ENCODE peak calls at places on chromosome 22, in seven cellular contexts. I is vagina, J is endothelial cell of umbilical vein, H is HepG2, Q is esophagus muscularis mucosa, P is transverse colon, X is stomach. A is an unnamed sample.

GRCh38 chr22:19149047-19149883 is 827 bp downstream of the GSC2 start:
- DNase-seq in I (no peak), J (no peak), H (no peak), Q (no peak), P (no peak), X (no peak), A (no peak)

GRCh38 chr22:40007826-40008710 is 13.3 kb downstream of the FAM83F start:
- DNase-seq in I (no peak), J (no peak), H (no peak), Q (no peak), P (no peak), X (no peak), A (no peak)

GRCh38 chr22:19992481-19992911 is 24.1 kb downstream of the ARVCF start:
- DNase-seq in I (no peak), J (no peak), H (no peak), Q (no peak), P (no peak), X (no peak), A (no peak)

GRCh38 chr22:38312261-38312800 is 4.9 kb downstream of the CSNK1E start:
- DNase-seq in I (no peak), J (no peak), H (no peak), Q (no peak), P (no peak), X (no peak), A (peak; percentile 45)

GRCh38 chr22:19477321-19478085 is 1.5 kb downstream of the UFD1 start:
- DNase-seq in I (no peak), J (peak; percentile 49), H (peak; percentile 7), Q (no peak), P (no peak), X (no peak), A (no peak)

GRCh38 chr22:25368271-25368670 is 148.8 kb downstream of the CRYBB2 start:
- DNase-seq in I (no peak), J (no peak), H (no peak), Q (no peak), P (peak; percentile 76), X (peak; percentile 45), A (peak; percentile 63)

GRCh38 chr22:35746248-35746647 is 28.6 kb downstream of the APOL5 start:
- DNase-seq in I (no peak), J (no peak), H (no peak), Q (no peak), P (no peak), X (no peak), A (no peak)

GRCh38 chr22:26367402-26368245 is 61.4 kb upstream of the ASPHD2 start:
- DNase-seq in I (no peak), J (peak; percentile 60), H (peak; percentile 54), Q (no peak), P (peak; percentile 28), X (peak; percentile 41), A (no peak)

GRCh38 chr22:28963362-28963761 is 80.0 kb downstream of the ZNRF3 start:
- DNase-seq in I (no peak), J (no peak), H (no peak), Q (no peak), P (no peak), X (no peak), A (no peak)

GRCh38 chr22:28967969-28968368 is 84.6 kb downstream of the ZNRF3 start:
- DNase-seq in I (no peak), J (no peak), H (no peak), Q (no peak), P (no peak), X (no peak), A (no peak)

GRCh38 chr22:28962042-28962554 is 78.7 kb downstream of the ZNRF3 start:
- DNase-seq in I (no peak), J (no peak), H (no peak), Q (no peak), P (no peak), X (no peak), A (no peak)

GRCh38 chr22:28969401-28970168 is 86.2 kb downstream of the ZNRF3 start:
- DNase-seq in I (no peak), J (no peak), H (no peak), Q (no peak), P (no peak), X (no peak), A (no peak)

GRCh38 chr22:28967163-28967562 is 83.8 kb downstream of the ZNRF3 start:
- DNase-seq in I (no peak), J (no peak), H (no peak), Q (no peak), P (no peak), X (no peak), A (no peak)
- H3K27ac ChIP-seq in I (no peak overlapping the region), J (no peak overlapping the region), H (no peak overlapping the region), Q (no peak overlapping the region), P (no peak overlapping the region), X (no peak overlapping the region), A (no peak overlapping the region)

GRCh38 chr22:21612858-21613257 is 17.0 kb downstream of the YDJC start:
- DNase-seq in I (no peak), J (no peak), H (no peak), Q (no peak), P (peak; percentile 22), X (peak; percentile 51), A (no peak)

GRCh38 chr22:21613553-21614233 is 16.1 kb downstream of the YDJC start:
- DNase-seq in I (no peak), J (no peak), H (no peak), Q (no peak), P (no peak), X (no peak), A (no peak)

GRCh38 chr22:21606775-21607174 is 23.0 kb downstream of the YDJC start:
- DNase-seq in I (no peak), J (no peak), H (no peak), Q (no peak), P (no peak), X (no peak), A (no peak)

GRCh38 chr22:21615731-21616130 is 14.1 kb downstream of the YDJC start:
- DNase-seq in I (no peak), J (no peak), H (no peak), Q (no peak), P (no peak), X (no peak), A (no peak)

DNA sequence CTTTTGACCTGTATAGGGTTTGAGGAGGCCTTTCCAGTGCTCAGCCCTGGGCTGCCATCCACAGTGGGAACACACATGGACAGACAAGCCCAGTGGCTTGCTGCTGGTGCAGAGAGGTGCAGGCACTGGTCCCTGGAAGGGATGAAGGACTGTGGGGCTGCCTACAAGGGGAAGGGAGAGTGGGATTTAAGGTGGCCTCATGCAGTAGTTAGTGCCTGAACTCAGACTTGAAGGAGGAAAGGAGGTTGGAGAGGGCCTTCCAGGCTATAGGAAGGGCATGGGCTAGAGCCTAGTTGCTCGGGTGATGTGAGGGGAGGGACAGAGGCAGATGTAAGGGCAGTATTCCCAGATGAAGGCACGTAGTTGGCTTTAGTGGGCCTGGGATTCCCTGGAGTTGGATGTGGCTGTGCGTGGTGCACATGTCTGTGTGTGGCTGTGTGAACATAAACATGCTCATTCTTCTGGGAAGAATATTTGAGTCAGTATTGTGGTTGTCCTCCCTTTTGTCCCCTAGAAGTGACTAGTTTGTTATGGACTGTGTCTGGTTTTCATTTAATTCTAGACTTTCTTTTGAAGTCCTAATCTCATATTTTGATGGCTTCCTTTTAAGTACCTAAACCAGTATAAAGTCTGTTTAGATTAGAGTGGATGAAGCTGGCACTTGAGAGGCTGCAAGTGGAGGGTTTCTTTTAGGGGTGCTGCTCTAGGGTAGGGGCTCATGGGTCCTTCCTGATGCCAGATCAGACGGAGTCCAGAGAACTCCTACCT is 18.4 kb downstream of the YDJC start:
- DNase-seq in I (no peak), J (no peak), H (no peak), Q (no peak), P (no peak), X (no peak), A (no peak)
- TF ChIP-seq POLR2A in I (no peak), J (no peak), H (no peak), Q (no peak), P (no peak), X (no peak), A (no peak)

GRCh38 chr22:46119093-46119728 is 31.1 kb upstream of the PPARA start:
- DNase-seq in I (no peak), J (no peak), H (no peak), Q (no peak), P (no peak), X (no peak), A (no peak)

GRCh38 chr22:46116491-46116958 is 33.8 kb upstream of the PPARA start:
- DNase-seq in I (no peak), J (peak; percentile 85), H (peak; percentile 74), Q (peak; percentile 99), P (peak; percentile 95), X (peak; percentile 96), A (peak; percentile 94)

GRCh38 chr22:46115388-46115678 is 35.0 kb upstream of the PPARA start:
- DNase-seq in I (no peak), J (no peak), H (no peak), Q (no peak), P (no peak), X (no peak), A (no peak)

GRCh38 chr22:46115755-46116490 is 34.4 kb upstream of the PPARA start:
- DNase-seq in I (no peak), J (no peak), H (no peak), Q (no peak), P (no peak), X (no peak), A (no peak)

DNA sequence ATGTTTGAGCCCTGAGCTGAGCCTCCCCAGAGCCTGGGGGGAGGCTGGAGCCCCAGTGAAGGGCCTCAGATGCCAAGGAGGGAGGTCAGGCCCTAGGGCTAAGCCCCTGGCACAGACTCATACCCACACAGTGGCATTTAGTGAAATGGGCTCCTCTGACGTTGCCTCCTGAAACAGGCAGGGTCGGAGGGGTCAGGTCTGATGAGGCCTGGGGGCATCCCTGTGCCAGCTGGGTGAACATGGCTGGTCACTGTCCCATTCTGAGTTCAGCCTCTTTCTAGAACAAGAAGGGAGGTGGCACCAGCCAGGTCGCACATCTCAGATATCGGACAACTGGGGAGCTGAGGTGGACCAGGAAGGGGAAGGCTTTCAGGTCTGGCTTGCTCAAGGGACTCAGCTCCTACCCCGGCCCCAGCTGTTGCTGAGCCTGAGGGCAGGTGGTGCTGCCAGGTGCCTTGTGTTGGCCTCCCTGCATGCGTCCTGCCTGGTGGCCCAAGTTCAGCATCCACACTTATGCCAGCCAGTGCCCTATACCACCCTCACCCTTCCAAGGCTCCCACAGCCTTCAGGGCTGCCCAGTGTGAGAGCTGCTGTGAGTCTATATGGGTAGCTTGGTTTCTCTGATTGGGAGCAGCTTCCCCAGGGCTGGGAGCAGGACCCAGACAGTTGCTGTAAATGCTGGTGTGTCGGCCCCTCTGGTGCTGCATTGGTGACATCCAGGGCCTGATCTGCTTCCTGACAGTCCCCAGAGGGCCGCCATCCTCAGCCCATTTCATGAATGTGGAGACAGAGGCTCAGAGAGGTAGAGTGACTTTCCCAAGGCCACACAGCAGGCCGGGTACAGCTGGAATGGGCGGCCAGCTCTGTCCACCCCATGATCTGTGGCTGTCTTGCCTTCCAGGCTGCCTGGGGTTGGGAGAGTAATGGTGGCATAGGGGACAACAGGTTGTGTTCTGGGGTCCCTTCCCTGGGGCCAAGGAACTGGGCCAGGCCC is 32.8 kb upstream of the PPARA start:
- DNase-seq in I (no peak), J (no peak), H (no peak), Q (no peak), P (no peak), X (no peak), A (no peak)
- TF ChIP-seq POLR2AphosphoS5 in I (no peak), J (no peak), H (no peak), Q (no peak), P (no peak), X (no peak), A (no peak)

DNA sequence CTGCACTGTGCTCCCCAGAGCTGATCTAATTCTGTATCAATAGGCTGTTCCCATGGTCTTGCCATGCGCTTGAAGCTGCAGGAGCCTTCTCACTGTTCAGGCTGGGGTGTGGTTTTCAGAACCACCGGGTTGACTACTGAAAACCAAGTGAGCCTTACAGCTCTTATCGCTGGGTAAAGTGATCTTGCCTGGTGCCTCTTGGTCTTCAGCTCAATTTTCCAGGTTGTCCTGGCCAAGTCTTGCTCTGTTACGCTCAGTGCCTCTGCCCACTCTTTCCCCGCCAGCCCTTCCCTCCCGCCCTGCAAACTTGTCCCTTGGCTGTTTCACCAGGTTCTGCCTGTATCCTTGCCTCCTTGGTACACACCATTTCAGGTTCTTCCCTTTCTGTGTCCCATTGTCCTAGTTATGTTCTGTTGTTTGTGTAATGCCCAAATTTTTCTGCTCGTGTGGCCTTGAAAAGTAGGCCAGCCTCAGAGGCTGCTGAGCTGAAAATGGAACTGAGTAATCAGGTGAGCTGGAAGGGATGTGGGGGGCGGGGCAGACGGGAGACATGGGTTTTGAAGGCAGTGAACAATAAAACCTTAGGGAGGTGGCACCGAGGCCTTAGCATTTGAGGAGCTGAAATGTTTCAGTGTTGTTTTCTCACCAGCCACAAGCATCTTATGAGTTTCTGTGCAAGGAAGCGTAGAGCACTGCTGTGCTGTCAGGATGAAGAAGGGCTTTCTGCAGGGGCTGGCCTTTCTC is 11.2 kb downstream of the PEX26 start:
- DNase-seq in I (no peak), J (no peak), H (peak; percentile 56), Q (no peak), P (peak; percentile 71), X (no peak), A (no peak)
- H3K27ac ChIP-seq in I (no peak overlapping the region), J (no peak overlapping the region), H (no peak overlapping the region), Q (no peak overlapping the region), P (no peak overlapping the region), X (no peak overlapping the region), A (no peak overlapping the region)

A was measured in prostate gland.